ENCODE peak calls at places on chromosomes 1 and 21, in seven cellular contexts. L is GM12865; W is H4; R is T-helper 2 cell; Z is natural killer cell treated with Interleukin-12 subunit alpha and Interleukin-12 subunit beta and Interleukin-15 and Interleukin-18, amount 100 ng/mL, for 72 hours; U is cardiac fibroblast; A is SHP77. B is an unnamed sample.

GRCh38 chr1:181083842-181084605 is 4.5 kb upstream of the IER5 start:
- DNase-seq in L (peak; percentile 81), W (peak; percentile 41), R (peak; percentile 83), Z (no peak), U (peak; percentile 71), A (peak; percentile 69), B (peak; percentile 67)

GRCh38 chr1:24112381-24113169 is 640 bp upstream of the MYOM3 start:
- DNase-seq in L (peak; percentile 66), W (peak; percentile 80), R (peak; percentile 79), Z (no peak), U (peak; percentile 74), A (no peak), B (peak; percentile 88)

GRCh38 chr21:45541221-45542039 is 810 bp downstream of the SLC19A1 start:
- DNase-seq in L (peak; percentile 86), W (no peak), R (peak; percentile 86), Z (peak; percentile 82), U (peak; percentile 57), A (no peak), B (peak; percentile 67)

GRCh38 chr1:19468397-19468956 is 16.9 kb downstream of the CAPZB start:
- DNase-seq in L (peak; percentile 65), W (no peak), R (peak; percentile 80), Z (no peak), U (no peak), A (no peak), B (peak; percentile 76)

GRCh38 chr21:42147386-42148020 is 71.4 kb upstream of the ABCG1 start:
- DNase-seq in L (no peak), W (no peak), R (no peak), Z (no peak), U (no peak), A (no peak), B (no peak)

GRCh38 chr1:159222075-159222865 is 17.6 kb downstream of the ACKR1 start:
- DNase-seq in L (no peak), W (no peak), R (no peak), Z (no peak), U (no peak), A (no peak), B (no peak)

GRCh38 chr1:113226118-113226517 is 153.1 kb downstream of the LRIG2 start:
- DNase-seq in L (peak; percentile 76), W (peak; percentile 11), R (peak; percentile 69), Z (no peak), U (peak; percentile 83), A (no peak), B (no peak)

GRCh38 chr1:23576338-23577055 is 17.2 kb upstream of the ID3 start:
- DNase-seq in L (peak; percentile 52), W (no peak), R (no peak), Z (no peak), U (no peak), A (no peak), B (no peak)

GRCh38 chr1:172121071-172121717 is 279.9 kb downstream of the DNM3 start:
- DNase-seq in L (no peak), W (no peak), R (no peak), Z (no peak), U (no peak), A (no peak), B (no peak)

GRCh38 chr21:41993744-41994143 is 16.4 kb downstream of the ZBTB21 start:
- DNase-seq in L (no peak), W (no peak), R (no peak), Z (no peak), U (peak; percentile 84), A (no peak), B (no peak)

GRCh38 chr1:40877681-40878080 is 15.5 kb upstream of the CITED4 start:
- DNase-seq in L (peak; percentile 54), W (peak; percentile 97), R (no peak), Z (peak; percentile 79), U (peak; percentile 96), A (no peak), B (no peak)

GRCh38 chr1:209583408-209583807 is at the start of gene CAMK1G:
- DNase-seq in L (no peak), W (no peak), R (no peak), Z (no peak), U (peak; percentile 43), A (no peak), B (peak; percentile 60)

GRCh38 chr1:199272690-199273089 is 633.9 kb downstream of the PTPRC start:
- DNase-seq in L (peak; percentile 81), W (peak; percentile 82), R (no peak), Z (no peak), U (peak; percentile 95), A (no peak), B (peak; percentile 15)

GRCh38 chr1:218592688-218593087 is 247.6 kb downstream of the TGFB2 start:
- DNase-seq in L (no peak), W (no peak), R (peak; percentile 3), Z (no peak), U (peak; percentile 28), A (no peak), B (no peak)

GRCh38 chr1:91091812-91092211 is 70.0 kb upstream of the ZNF644 start:
- DNase-seq in L (no peak), W (peak; percentile 68), R (no peak), Z (no peak), U (no peak), A (no peak), B (no peak)

GRCh38 chr1:107870691-107871090 is 94.3 kb downstream of the VAV3 start:
- DNase-seq in L (no peak), W (no peak), R (no peak), Z (no peak), U (peak; percentile 22), A (no peak), B (no peak)

GRCh38 chr1:214209260-214209808 is 71.6 kb upstream of the SMYD2 start:
- DNase-seq in L (no peak), W (no peak), R (no peak), Z (no peak), U (no peak), A (no peak), B (no peak)

GRCh38 chr1:63621075-63621474 is 27.9 kb downstream of the PGM1 start:
- DNase-seq in L (no peak), W (no peak), R (no peak), Z (no peak), U (no peak), A (no peak), B (no peak)

GRCh38 chr1:110118636-110119396 is 6.6 kb downstream of the UBL4B start:
- DNase-seq in L (no peak), W (no peak), R (no peak), Z (no peak), U (peak; percentile 36), A (no peak), B (no peak)

GRCh38 chr1:198600906-198601305 is 37.9 kb upstream of the PTPRC start:
- DNase-seq in L (no peak), W (no peak), R (no peak), Z (no peak), U (no peak), A (no peak), B (no peak)